ENCODE peak calls at places on chromosome 14, in ten cellular contexts. B, J, Z, T, G, R, N, W, U and A are unnamed samples.
A peak's percentile ranks its signal among the peaks of the same experiment; 100 is the strongest.

GRCh38 chr14:22915886-22916521 is 2.9 kb downstream of the RBM23 start:
- DNase-seq in B (no peak), J (no peak), Z (no peak), T (no peak), G (no peak), R (peak; percentile 36), N (no peak), W (peak; percentile 69), U (no peak), A (no peak)

GRCh38 chr14:67268456-67269115 is 27.4 kb downstream of the PALS1 start:
- DNase-seq in B (no peak), J (peak; percentile 79), Z (no peak), T (peak; percentile 20), G (no peak), R (peak; percentile 67), N (peak; percentile 68), W (peak; percentile 30), U (peak; percentile 36), A (peak; percentile 32)

GRCh38 chr14:25108959-25109358 is 59.0 kb upstream of the STXBP6 start:
- DNase-seq in B (no peak), J (no peak), Z (peak; percentile 87), T (no peak), G (no peak), R (peak; percentile 57), N (no peak), W (no peak), U (peak; percentile 6), A (no peak)

GRCh38 chr14:67526676-67527459 is 6.2 kb upstream of the PLEKHH1 start:
- DNase-seq in B (no peak), J (no peak), Z (peak; percentile 78), T (peak; percentile 45), G (peak; percentile 59), R (peak; percentile 50), N (no peak), W (peak; percentile 53), U (peak; percentile 16), A (peak; percentile 50)

GRCh38 chr14:102793531-102794328 is 16.5 kb downstream of the TRAF3 start:
- DNase-seq in B (no peak), J (no peak), Z (no peak), T (no peak), G (no peak), R (no peak), N (no peak), W (no peak), U (no peak), A (no peak)

GRCh38 chr14:54549862-54550261 is 17.1 kb upstream of the SAMD4A start:
- DNase-seq in B (no peak), J (no peak), Z (no peak), T (peak; percentile 47), G (no peak), R (no peak), N (no peak), W (peak; percentile 23), U (no peak), A (no peak)

GRCh38 chr14:51576112-51576420 is 75.6 kb upstream of the FRMD6 start:
- DNase-seq in B (no peak), J (peak; percentile 27), Z (no peak), T (peak; percentile 63), G (no peak), R (no peak), N (no peak), W (no peak), U (peak; percentile 81), A (no peak)

GRCh38 chr14:23076785-23077408 is 18.0 kb downstream of the ACIN1 start:
- DNase-seq in B (no peak), J (no peak), Z (no peak), T (peak; percentile 47), G (no peak), R (peak; percentile 71), N (no peak), W (peak; percentile 58), U (no peak), A (no peak)

GRCh38 chr14:50215416-50215815 is 16.0 kb downstream of the SOS2 start:
- DNase-seq in B (no peak), J (no peak), Z (no peak), T (no peak), G (no peak), R (peak; percentile 72), N (no peak), W (no peak), U (no peak), A (peak; percentile 12)

GRCh38 chr14:100532916-100533630 is 54.1 kb downstream of the BEGAIN start:
- DNase-seq in B (peak; percentile 57), J (no peak), Z (no peak), T (peak; percentile 30), G (no peak), R (no peak), N (no peak), W (peak; percentile 44), U (peak; percentile 84), A (no peak)

GRCh38 chr14:102931580-102932285 is 9.3 kb downstream of the AMN start:
- DNase-seq in B (no peak), J (no peak), Z (no peak), T (no peak), G (no peak), R (no peak), N (no peak), W (no peak), U (no peak), A (no peak)

GRCh38 chr14:49194067-49194466 is 392.1 kb downstream of the RPS29 start:
- DNase-seq in B (no peak), J (no peak), Z (no peak), T (no peak), G (no peak), R (no peak), N (no peak), W (no peak), U (no peak), A (no peak)

GRCh38 chr14:44565968-44566367 is 58.9 kb upstream of the FSCB start:
- DNase-seq in B (no peak), J (no peak), Z (no peak), T (no peak), G (no peak), R (no peak), N (no peak), W (no peak), U (no peak), A (no peak)

GRCh38 chr14:57707219-57707618 is 158.7 kb downstream of the SLC35F4 start:
- DNase-seq in B (no peak), J (no peak), Z (no peak), T (no peak), G (no peak), R (no peak), N (no peak), W (no peak), U (no peak), A (no peak)

GRCh38 chr14:22296722-22297121 is 292.3 kb downstream of the DAD1 start:
- DNase-seq in B (no peak), J (no peak), Z (no peak), T (peak; percentile 90), G (no peak), R (peak; percentile 41), N (no peak), W (peak; percentile 44), U (peak; percentile 88), A (peak; percentile 67)

GRCh38 chr14:86574778-86575129 is 1044.8 kb downstream of the FLRT2 start:
- DNase-seq in B (no peak), J (no peak), Z (no peak), T (no peak), G (no peak), R (no peak), N (no peak), W (no peak), U (no peak), A (no peak)

DNA sequence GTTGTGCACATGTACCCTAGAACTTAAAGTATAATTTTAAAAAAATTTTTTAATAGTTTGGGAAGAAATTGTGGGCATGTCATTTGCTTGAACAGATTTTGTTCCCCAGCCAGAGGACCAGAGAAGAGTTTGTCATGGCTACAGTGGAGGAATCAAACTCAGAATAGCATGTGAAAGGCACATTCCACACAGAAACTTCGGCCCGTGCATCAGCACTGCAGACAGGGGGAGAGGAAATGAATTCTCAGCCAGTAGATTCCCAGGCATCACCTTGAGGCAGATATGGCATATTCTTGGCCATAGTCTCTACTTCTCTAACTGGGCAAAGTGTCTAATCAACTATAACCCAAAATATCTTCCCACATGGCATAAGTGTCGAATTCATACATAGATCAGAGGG is 153.3 kb downstream of the PRKCH start:
- DNase-seq in B (no peak), J (no peak), Z (no peak), T (no peak), G (no peak), R (no peak), N (no peak), W (no peak), U (no peak), A (no peak)
- H3K4me1 ChIP-seq in B (peaks cover 10% of the 10 kb centered on the region), J (no peaks in the 10 kb centered on the region), Z (peaks cover 28% of the 10 kb centered on the region), T (peaks cover 48% of the 10 kb centered on the region), G (peaks cover 42% of the 10 kb centered on the region), R (peaks cover 46% of the 10 kb centered on the region), N (peaks cover 10% of the 10 kb centered on the region), W (peaks cover 41% of the 10 kb centered on the region), U (peaks cover 59% of the 10 kb centered on the region), A (peaks cover 13% of the 10 kb centered on the region)

GRCh38 chr14:65335548-65335947 is 77.0 kb upstream of the FUT8 start:
- DNase-seq in B (no peak), J (no peak), Z (peak; percentile 70), T (no peak), G (no peak), R (no peak), N (no peak), W (no peak), U (no peak), A (no peak)
- H3K4me1 ChIP-seq in B (peaks cover 8% of the 10 kb centered on the region), J (peaks cover 5% of the 10 kb centered on the region), Z (peaks cover 31% of the 10 kb centered on the region), T (peaks cover 22% of the 10 kb centered on the region), G (peaks cover 11% of the 10 kb centered on the region), R (peaks cover 28% of the 10 kb centered on the region), N (peaks cover 8% of the 10 kb centered on the region), W (peaks cover 26% of the 10 kb centered on the region), U (peaks cover 22% of the 10 kb centered on the region), A (peaks cover 35% of the 10 kb centered on the region)

GRCh38 chr14:61549425-61549824 is 145.9 kb upstream of the HIF1A start:
- DNase-seq in B (no peak), J (no peak), Z (no peak), T (peak; percentile 63), G (no peak), R (peak; percentile 81), N (no peak), W (peak; percentile 63), U (no peak), A (no peak)
- H3K4me1 ChIP-seq in B (no peaks in the 10 kb centered on the region), J (peaks cover 4% of the 10 kb centered on the region), Z (no peaks in the 10 kb centered on the region), T (peaks cover 40% of the 10 kb centered on the region), G (peaks cover 22% of the 10 kb centered on the region), R (peaks cover 27% of the 10 kb centered on the region), N (peaks cover 19% of the 10 kb centered on the region), W (peaks cover 22% of the 10 kb centered on the region), U (peaks cover 31% of the 10 kb centered on the region), A (peaks cover 4% of the 10 kb centered on the region)

DNA sequence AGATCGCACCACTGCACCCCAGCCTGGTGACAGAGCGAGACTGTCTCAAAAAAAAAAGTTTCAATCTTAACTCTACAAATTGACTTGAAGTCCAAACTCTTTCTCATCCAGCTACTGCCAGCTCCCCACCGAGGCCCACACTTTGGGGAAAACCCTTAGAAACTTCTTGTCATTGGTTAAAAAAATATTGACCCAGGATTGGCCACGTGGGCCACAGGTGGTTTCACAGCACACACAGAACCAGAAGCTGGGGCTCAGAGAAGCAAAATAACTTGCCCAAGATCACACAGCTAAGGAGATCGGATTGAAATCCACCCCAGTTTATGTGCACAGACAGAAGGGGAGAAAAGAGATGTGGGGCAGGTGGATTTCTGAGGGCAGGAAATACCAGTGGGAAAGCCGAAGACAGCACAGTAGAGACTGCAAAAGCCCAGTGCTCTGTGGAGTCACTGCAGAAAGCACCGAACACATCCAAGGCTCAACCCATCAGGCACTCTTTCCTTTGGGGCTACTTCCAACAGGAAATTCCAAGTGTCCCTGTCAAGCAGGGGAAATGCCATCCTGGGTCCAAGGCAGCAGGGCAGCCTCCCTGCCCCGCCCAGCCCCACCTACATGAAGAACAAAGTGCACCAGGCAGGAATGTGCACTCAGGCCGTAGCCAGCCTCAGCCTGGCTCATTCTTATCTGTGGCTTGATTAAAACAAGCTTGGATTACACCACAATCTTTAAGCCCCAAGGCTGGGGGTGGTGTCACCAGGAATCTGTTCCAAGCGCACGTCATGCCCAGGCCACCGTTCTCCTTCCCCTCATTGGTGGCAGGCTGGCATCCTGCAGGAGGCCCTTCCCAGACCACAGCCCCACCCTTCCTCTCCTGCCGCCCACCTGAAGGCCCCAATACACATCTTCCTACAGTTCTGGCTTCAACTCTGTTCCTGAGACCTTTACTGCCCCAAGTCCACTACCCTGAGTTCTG is 72.5 kb downstream of the ITPK1 start:
- DNase-seq in B (peak; percentile 59), J (no peak), Z (peak; percentile 92), T (peak; percentile 63), G (peak; percentile 89), R (peak; percentile 93), N (no peak), W (peak; percentile 39), U (peak; percentile 90), A (peak; percentile 96)
- H3K4me1 ChIP-seq in B (no peaks in the 10 kb centered on the region), J (peaks cover 34% of the 10 kb centered on the region), Z (peaks cover 84% of the 10 kb centered on the region), T (peaks cover 9% of the 10 kb centered on the region), G (peaks cover 92% of the 10 kb centered on the region), R (peaks cover 29% of the 10 kb centered on the region), N (peaks cover 21% of the 10 kb centered on the region), W (peaks cover 3% of the 10 kb centered on the region), U (peaks cover 39% of the 10 kb centered on the region), A (peaks cover 41% of the 10 kb centered on the region)